ENCODE peak calls at places on chromosomes 13 and 19, in four cellular contexts. One of them, this sample, is unnamed.
A peak's percentile ranks its signal among the peaks of the same experiment; 100 is the strongest.

GRCh38 chr13:110221331-110221730 is 85.6 kb downstream of the COL4A1 start:
- DNase-seq in mesendoderm: no peak
- DNase-seq in neuronal stem cell: no peak
- DNase-seq in IMR-90: no peak
- DNase-seq in this sample: no peak

GRCh38 chr13:21047591-21048282 is 13.6 kb downstream of the LATS2 start:
- DNase-seq in mesendoderm: no peak
- DNase-seq in neuronal stem cell: no peak
- DNase-seq in IMR-90: no peak
- DNase-seq in this sample: no peak

GRCh38 chr19:4186087-4186993 is 3.9 kb downstream of the ANKRD24 start:
- DNase-seq in mesendoderm: peak; percentile 91
- DNase-seq in neuronal stem cell: peak; percentile 83
- DNase-seq in IMR-90: peak; percentile 58
- DNase-seq in this sample: peak; percentile 82

GRCh38 chr13:102227696-102228095 is 174.2 kb downstream of the FGF14 start:
- DNase-seq in mesendoderm: no peak
- DNase-seq in neuronal stem cell: no peak
- DNase-seq in IMR-90: no peak
- DNase-seq in this sample: no peak

GRCh38 chr13:112703449-112703848 is 13.6 kb downstream of the ATP11A start:
- DNase-seq in mesendoderm: no peak
- DNase-seq in neuronal stem cell: no peak
- DNase-seq in IMR-90: no peak
- DNase-seq in this sample: no peak

GRCh38 chr19:11400695-11401291 is 16.7 kb upstream of the EPOR start:
- DNase-seq in mesendoderm: no peak
- DNase-seq in neuronal stem cell: no peak
- DNase-seq in IMR-90: no peak
- DNase-seq in this sample: no peak

GRCh38 chr19:31356587-31357314 is 7.5 kb upstream of the TSHZ3 start:
- DNase-seq in mesendoderm: peak; percentile 67
- DNase-seq in neuronal stem cell: no peak
- DNase-seq in IMR-90: no peak
- DNase-seq in this sample: peak; percentile 18

GRCh38 chr19:46896076-46896794 is 35.4 kb downstream of the ARHGAP35 start:
- DNase-seq in mesendoderm: no peak
- DNase-seq in neuronal stem cell: no peak
- DNase-seq in IMR-90: no peak
- DNase-seq in this sample: no peak

GRCh38 chr13:49218493-49219051 is 1.6 kb upstream of the MLNR start:
- DNase-seq in mesendoderm: peak; percentile 77
- DNase-seq in neuronal stem cell: peak; percentile 43
- DNase-seq in IMR-90: peak; percentile 6
- DNase-seq in this sample: peak; percentile 54

GRCh38 chr13:41327994-41328778 is 17.1 kb downstream of the NAA16 start:
- DNase-seq in mesendoderm: no peak
- DNase-seq in neuronal stem cell: no peak
- DNase-seq in IMR-90: no peak
- DNase-seq in this sample: no peak

GRCh38 chr19:23799321-23799720 is 40.6 kb upstream of the ZNF681 start:
- DNase-seq in mesendoderm: no peak
- DNase-seq in neuronal stem cell: no peak
- DNase-seq in IMR-90: no peak
- DNase-seq in this sample: no peak

GRCh38 chr19:55640577-55641375 is at the start of gene ZNF580:
- DNase-seq in mesendoderm: peak; percentile 82
- DNase-seq in neuronal stem cell: peak; percentile 65
- DNase-seq in IMR-90: peak; percentile 78
- DNase-seq in this sample: no peak

GRCh38 chr13:91664036-91664435 is 265.6 kb downstream of the GPC5 start:
- DNase-seq in mesendoderm: peak; percentile 18
- DNase-seq in neuronal stem cell: no peak
- DNase-seq in IMR-90: peak; percentile 35
- DNase-seq in this sample: no peak

GRCh38 chr19:41195675-41196497 is 2.9 kb downstream of the CYP2S1 start:
- DNase-seq in mesendoderm: no peak
- DNase-seq in neuronal stem cell: no peak
- DNase-seq in IMR-90: peak; percentile 86
- DNase-seq in this sample: peak; percentile 26

GRCh38 chr19:49848938-49849337 is 2.0 kb upstream of the PTOV1 start:
- DNase-seq in mesendoderm: no peak
- DNase-seq in neuronal stem cell: no peak
- DNase-seq in IMR-90: no peak
- DNase-seq in this sample: no peak

GRCh38 chr19:55596304-55596703 is 3.0 kb downstream of the FIZ1 start:
- DNase-seq in mesendoderm: no peak
- DNase-seq in neuronal stem cell: no peak
- DNase-seq in IMR-90: no peak
- DNase-seq in this sample: no peak

GRCh38 chr13:94073006-94073744 is 406.3 kb downstream of the DCT start:
- DNase-seq in mesendoderm: no peak
- DNase-seq in neuronal stem cell: no peak
- DNase-seq in IMR-90: peak; percentile 91
- DNase-seq in this sample: no peak

GRCh38 chr13:48985751-48986150 is 10.0 kb downstream of the FNDC3A start:
- DNase-seq in mesendoderm: no peak
- DNase-seq in neuronal stem cell: no peak
- DNase-seq in IMR-90: no peak
- DNase-seq in this sample: no peak

GRCh38 chr13:105035092-105035491 is 1500.4 kb downstream of the EFNB2 start:
- DNase-seq in mesendoderm: no peak
- DNase-seq in neuronal stem cell: no peak
- DNase-seq in IMR-90: no peak
- DNase-seq in this sample: no peak

GRCh38 chr19:10543059-10543419 is 665 bp upstream of the ATG4D start:
- DNase-seq in mesendoderm: no peak
- DNase-seq in neuronal stem cell: no peak
- DNase-seq in IMR-90: no peak
- DNase-seq in this sample: no peak

GRCh38 chr19:43457809-43458208 is 7.6 kb downstream of the LYPD3 start:
- DNase-seq in mesendoderm: no peak
- DNase-seq in neuronal stem cell: no peak
- DNase-seq in IMR-90: no peak
- DNase-seq in this sample: no peak

GRCh38 chr13:73914119-73914518 is 220.1 kb downstream of the KLF12 start:
- DNase-seq in mesendoderm: peak; percentile 38
- DNase-seq in neuronal stem cell: no peak
- DNase-seq in IMR-90: no peak
- DNase-seq in this sample: no peak

GRCh38 chr13:30576528-30576927 is 41.2 kb upstream of the USPL1 start:
- DNase-seq in mesendoderm: no peak
- DNase-seq in neuronal stem cell: no peak
- DNase-seq in IMR-90: peak; percentile 59
- DNase-seq in this sample: no peak

GRCh38 chr13:105914637-105915036 is 620.8 kb downstream of the EFNB2 start:
- DNase-seq in mesendoderm: no peak
- DNase-seq in neuronal stem cell: no peak
- DNase-seq in IMR-90: peak; percentile 95
- DNase-seq in this sample: no peak

GRCh38 chr19:16111909-16112752 is 442 bp downstream of the RAB8A start:
- DNase-seq in mesendoderm: no peak
- DNase-seq in neuronal stem cell: no peak
- DNase-seq in IMR-90: no peak
- DNase-seq in this sample: peak; percentile 91
- H2BK120ac ChIP-seq in mesendoderm: no peak overlapping the region
- H2BK120ac ChIP-seq in neuronal stem cell: peak overlapping the region; percentile 65
- H2BK120ac ChIP-seq in IMR-90: no peak overlapping the region
- H2BK120ac ChIP-seq in this sample: peak overlapping the region; percentile 82

GRCh38 chr13:107866007-107866665 is 349.2 kb downstream of the LIG4 start:
- DNase-seq in mesendoderm: peak; percentile 80
- DNase-seq in neuronal stem cell: peak; percentile 43
- DNase-seq in IMR-90: peak; percentile 34
- DNase-seq in this sample: no peak
- H2BK120ac ChIP-seq in mesendoderm: no peak overlapping the region
- H2BK120ac ChIP-seq in neuronal stem cell: no peak overlapping the region
- H2BK120ac ChIP-seq in IMR-90: peak overlapping the region; percentile 72
- H2BK120ac ChIP-seq in this sample: no peak overlapping the region

GRCh38 chr19:964116-964520 is 20.0 kb upstream of the WDR18 start:
- DNase-seq in mesendoderm: no peak
- DNase-seq in neuronal stem cell: no peak
- DNase-seq in IMR-90: no peak
- DNase-seq in this sample: no peak

GRCh38 chr19:961866-962620 is 22.1 kb upstream of the WDR18 start:
- DNase-seq in mesendoderm: no peak
- DNase-seq in neuronal stem cell: no peak
- DNase-seq in IMR-90: peak; percentile 68
- DNase-seq in this sample: no peak

GRCh38 chr19:964761-965694 is 19.1 kb upstream of the WDR18 start:
- DNase-seq in mesendoderm: peak; percentile 75
- DNase-seq in neuronal stem cell: no peak
- DNase-seq in IMR-90: peak; percentile 31
- DNase-seq in this sample: peak; percentile 47

GRCh38 chr19:962683-963385 is 21.3 kb upstream of the WDR18 start:
- DNase-seq in mesendoderm: no peak
- DNase-seq in neuronal stem cell: no peak
- DNase-seq in IMR-90: no peak
- DNase-seq in this sample: no peak

DNA sequence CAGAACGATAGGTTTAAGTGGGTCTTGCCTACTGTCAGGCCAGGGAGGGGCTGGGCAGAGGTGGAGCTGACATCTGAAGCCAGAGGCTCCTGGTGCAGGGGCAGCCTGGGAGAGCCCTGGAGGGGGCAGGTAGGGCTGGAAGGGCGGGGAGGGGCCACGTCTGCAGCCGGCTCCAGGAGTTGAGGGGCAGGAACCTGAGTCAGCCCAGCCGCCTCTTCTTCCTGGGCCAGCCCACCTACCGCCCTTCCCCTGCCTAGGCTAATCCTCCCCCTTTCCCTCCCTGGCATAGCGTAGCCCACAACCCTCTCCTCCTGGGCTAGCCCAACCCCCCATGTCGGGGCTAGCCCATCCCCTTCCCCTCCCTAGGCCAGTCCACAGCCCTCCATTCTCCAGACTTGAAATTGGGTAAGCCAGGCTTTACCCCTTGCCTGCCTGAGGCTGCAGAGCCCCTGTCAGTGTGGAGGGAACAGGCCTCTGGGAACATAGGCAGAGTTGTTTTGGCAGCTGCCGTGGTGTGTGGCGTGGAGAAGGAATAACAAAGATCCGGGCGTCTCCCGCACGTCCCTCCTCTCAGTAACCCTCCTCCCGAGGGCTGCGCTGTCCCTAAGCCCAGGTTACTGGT is 20.6 kb upstream of the WDR18 start:
- DNase-seq in mesendoderm: peak; percentile 66
- DNase-seq in neuronal stem cell: no peak
- DNase-seq in IMR-90: no peak
- DNase-seq in this sample: no peak
- H2BK120ac ChIP-seq in mesendoderm: no peak overlapping the region
- H2BK120ac ChIP-seq in neuronal stem cell: no peak overlapping the region
- H2BK120ac ChIP-seq in IMR-90: no peak overlapping the region
- H2BK120ac ChIP-seq in this sample: no peak overlapping the region

GRCh38 chr19:1068111-1069001 is 1.4 kb downstream of the ARHGAP45 start:
- DNase-seq in mesendoderm: no peak
- DNase-seq in neuronal stem cell: no peak
- DNase-seq in IMR-90: no peak
- DNase-seq in this sample: no peak
- H2BK120ac ChIP-seq in mesendoderm: no peak overlapping the region
- H2BK120ac ChIP-seq in neuronal stem cell: no peak overlapping the region
- H2BK120ac ChIP-seq in IMR-90: no peak overlapping the region
- H2BK120ac ChIP-seq in this sample: no peak overlapping the region

GRCh38 chr13:113861433-113862030 is 2.3 kb downstream of the GAS6 start:
- DNase-seq in mesendoderm: peak; percentile 38
- DNase-seq in neuronal stem cell: no peak
- DNase-seq in IMR-90: no peak
- DNase-seq in this sample: no peak

GRCh38 chr13:113863511-113864302 is at the start of gene GAS6:
- DNase-seq in mesendoderm: peak; percentile 40
- DNase-seq in neuronal stem cell: peak; percentile 51
- DNase-seq in IMR-90: no peak
- DNase-seq in this sample: peak; percentile 12

GRCh38 chr13:113860579-113861432 is 3.1 kb downstream of the GAS6 start:
- DNase-seq in mesendoderm: peak; percentile 92
- DNase-seq in neuronal stem cell: no peak
- DNase-seq in IMR-90: no peak
- DNase-seq in this sample: no peak

GRCh38 chr13:113862766-113863510 is 938 bp downstream of the GAS6 start:
- DNase-seq in mesendoderm: peak; percentile 63
- DNase-seq in neuronal stem cell: no peak
- DNase-seq in IMR-90: no peak
- DNase-seq in this sample: peak; percentile 57

GRCh38 chr13:113862191-113862765 is 1.6 kb downstream of the GAS6 start:
- DNase-seq in mesendoderm: no peak
- DNase-seq in neuronal stem cell: no peak
- DNase-seq in IMR-90: peak; percentile 36
- DNase-seq in this sample: no peak
- H2BK120ac ChIP-seq in mesendoderm: no peak overlapping the region
- H2BK120ac ChIP-seq in neuronal stem cell: no peak overlapping the region
- H2BK120ac ChIP-seq in IMR-90: peak overlapping the region; percentile 38
- H2BK120ac ChIP-seq in this sample: no peak overlapping the region